ENCODE peak calls at places on chromosomes 13 and 19, in five cellular contexts. P is uterus, D is K562, R is GM12878, B is tibial artery. A is an unnamed sample.

GRCh38 chr19:1206063-1206732 is 620 bp downstream of the STK11 start:
- DNase-seq in P (no peak), D (no peak), R (no peak), B (no peak), A (no peak)

GRCh38 chr13:113252516-113252915 is 43.1 kb downstream of the CUL4A start:
- DNase-seq in P (no peak), D (no peak), R (no peak), B (no peak), A (no peak)

GRCh38 chr19:53906211-53907192 is 2.6 kb upstream of the CACNG7 start:
- DNase-seq in P (peak; percentile 26), D (peak; percentile 81), R (no peak), B (no peak), A (peak; percentile 53)

GRCh38 chr13:108662528-108662927 is 33.1 kb downstream of the MYO16 start:
- DNase-seq in P (no peak), D (no peak), R (no peak), B (no peak), A (no peak)

GRCh38 chr13:87497426-87497825 is 173.7 kb upstream of the SLITRK5 start:
- DNase-seq in P (no peak), D (no peak), R (no peak), B (no peak), A (no peak)

GRCh38 chr13:93522486-93522885 is 295.9 kb downstream of the GPC6 start:
- DNase-seq in P (no peak), D (no peak), R (no peak), B (no peak), A (no peak)

GRCh38 chr19:47613165-47614146 is 4.5 kb downstream of the BICRA start:
- DNase-seq in P (no peak), D (no peak), R (no peak), B (no peak), A (no peak)

GRCh38 chr13:52085416-52085815 is 43.5 kb downstream of the NEK5 start:
- DNase-seq in P (no peak), D (no peak), R (no peak), B (no peak), A (no peak)

GRCh38 chr19:45442927-45443461 is 19.3 kb upstream of the ERCC1 start:
- DNase-seq in P (peak; percentile 44), D (peak; percentile 59), R (no peak), B (peak; percentile 80), A (peak; percentile 68)

GRCh38 chr13:31625115-31625514 is 114.2 kb upstream of the RXFP2 start:
- DNase-seq in P (no peak), D (no peak), R (no peak), B (no peak), A (no peak)

GRCh38 chr19:17847538-17848366 is at the start of gene JAK3:
- DNase-seq in P (no peak), D (peak; percentile 78), R (peak; percentile 77), B (no peak), A (no peak)

GRCh38 chr13:49652691-49653305 is 24.5 kb downstream of the ARL11 start:
- DNase-seq in P (no peak), D (peak; percentile 52), R (no peak), B (no peak), A (peak; percentile 68)

GRCh38 chr13:77563110-77563509 is 27.6 kb downstream of the SCEL start:
- DNase-seq in P (no peak), D (no peak), R (no peak), B (no peak), A (no peak)

GRCh38 chr13:113883314-113883811 is 19.5 kb upstream of the GAS6 start:
- DNase-seq in P (no peak), D (peak; percentile 43), R (no peak), B (peak; percentile 64), A (no peak)

GRCh38 chr19:6751189-6751588 is 11.7 kb downstream of the TRIP10 start:
- DNase-seq in P (no peak), D (no peak), R (no peak), B (no peak), A (no peak)

GRCh38 chr13:97328222-97328790 is 105.7 kb upstream of the RAP2A start:
- DNase-seq in P (no peak), D (no peak), R (no peak), B (no peak), A (no peak)

GRCh38 chr19:46515879-46516350 is 20.2 kb upstream of the PNMA8B start:
- DNase-seq in P (no peak), D (peak; percentile 80), R (no peak), B (no peak), A (no peak)

GRCh38 chr13:46753137-46753536 is 43.8 kb downstream of the ESD start:
- DNase-seq in P (no peak), D (no peak), R (no peak), B (no peak), A (no peak)

GRCh38 chr13:85347251-85347650 is 452.0 kb downstream of the SLITRK6 start:
- DNase-seq in P (no peak), D (no peak), R (no peak), B (no peak), A (no peak)

GRCh38 chr19:7898967-7899366 is 4.7 kb upstream of the MAP2K7 start:
- DNase-seq in P (no peak), D (no peak), R (no peak), B (no peak), A (no peak)

GRCh38 chr19:7895565-7895964 is 7.3 kb downstream of the LRRC8E start:
- DNase-seq in P (no peak), D (no peak), R (no peak), B (no peak), A (no peak)

GRCh38 chr19:7897289-7897688 is 6.4 kb upstream of the MAP2K7 start:
- DNase-seq in P (no peak), D (no peak), R (no peak), B (no peak), A (no peak)

GRCh38 chr19:7899751-7900352 is 3.8 kb upstream of the MAP2K7 start:
- DNase-seq in P (no peak), D (no peak), R (no peak), B (no peak), A (no peak)

GRCh38 chr19:7894612-7895309 is 6.5 kb downstream of the LRRC8E start:
- DNase-seq in P (no peak), D (no peak), R (no peak), B (no peak), A (no peak)
- H3K27ac ChIP-seq in P (no peak overlapping the region), D (no peak overlapping the region), R (no peak overlapping the region), B (no peak overlapping the region), A (no peak overlapping the region)

GRCh38 chr13:26378116-26378515 is 124.2 kb downstream of the CDK8 start:
- DNase-seq in P (no peak), D (no peak), R (no peak), B (no peak), A (no peak)

GRCh38 chr13:26376430-26376829 is 122.5 kb downstream of the CDK8 start:
- DNase-seq in P (no peak), D (no peak), R (no peak), B (no peak), A (no peak)

GRCh38 chr13:26379831-26380230 is 125.9 kb downstream of the CDK8 start:
- DNase-seq in P (no peak), D (no peak), R (no peak), B (no peak), A (no peak)

GRCh38 chr13:26380930-26381329 is 127.0 kb downstream of the CDK8 start:
- DNase-seq in P (no peak), D (no peak), R (no peak), B (no peak), A (no peak)

DNA sequence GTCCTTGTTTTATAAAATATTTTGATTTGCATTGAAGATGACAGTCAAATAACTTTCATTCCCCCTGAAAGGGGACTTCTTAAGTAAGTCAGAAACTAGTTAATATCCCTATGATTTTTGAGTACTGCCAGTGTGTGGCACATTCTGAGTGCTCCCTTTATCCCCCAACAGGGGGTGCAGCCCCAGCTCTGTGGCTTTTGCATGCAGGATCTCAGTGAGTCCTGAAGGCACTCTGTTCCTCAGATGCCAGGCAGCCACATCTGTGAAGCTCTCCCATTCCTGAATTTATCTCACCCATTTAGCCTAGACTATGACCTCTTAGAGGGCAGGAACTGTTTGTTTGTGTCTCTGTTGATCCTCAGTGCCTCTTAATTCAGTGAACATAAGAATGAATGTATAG is 123.1 kb downstream of the CDK8 start:
- DNase-seq in P (no peak), D (peak; percentile 6), R (no peak), B (no peak), A (peak; percentile 60)
- TF ChIP-seq CTCF in P (no peak), D (peak; percentile 43), R (peak; percentile 31), B (peak; percentile 23), A (peak; percentile 75)

GRCh38 chr19:39557791-39558622 is 18.0 kb upstream of the EID2 start:
- DNase-seq in P (no peak), D (no peak), R (peak; percentile 41), B (no peak), A (no peak)

GRCh38 chr19:39555883-39556282 is 15.9 kb upstream of the EID2 start:
- DNase-seq in P (no peak), D (no peak), R (no peak), B (no peak), A (no peak)

GRCh38 chr19:39554701-39555311 is 14.8 kb upstream of the EID2 start:
- DNase-seq in P (no peak), D (no peak), R (no peak), B (no peak), A (no peak)

GRCh38 chr19:39563408-39563807 is 23.4 kb upstream of the EID2 start:
- DNase-seq in P (no peak), D (no peak), R (no peak), B (no peak), A (peak; percentile 28)

DNA sequence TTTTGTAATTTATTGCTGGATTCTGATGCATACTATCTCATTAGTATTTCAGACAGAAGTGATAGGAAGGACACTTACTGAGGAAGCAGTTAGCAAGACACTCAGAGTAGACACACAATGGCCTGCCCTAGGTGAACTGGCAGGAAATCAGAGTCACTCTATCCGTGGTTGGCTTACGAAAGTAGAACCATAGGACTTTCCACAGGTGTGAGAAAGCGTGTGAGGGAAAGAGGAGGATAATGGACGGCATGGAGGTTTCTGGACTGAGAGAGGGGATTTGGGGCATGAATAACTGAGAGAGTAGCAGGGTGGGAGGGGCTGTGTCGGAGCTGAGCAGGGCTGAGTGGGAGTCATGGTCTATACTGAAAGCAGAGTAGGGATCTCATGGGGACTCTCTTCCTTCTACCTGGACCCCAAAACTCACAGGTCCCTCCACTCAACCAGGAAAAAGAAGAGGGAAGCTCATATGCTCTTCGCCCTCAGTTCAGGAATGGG is 18.7 kb upstream of the EID2 start:
- DNase-seq in P (no peak), D (no peak), R (no peak), B (no peak), A (no peak)
- H3K4me3 ChIP-seq in P (no peak overlapping the region), D (no peak overlapping the region), R (peak overlapping the region; percentile 52), B (no peak overlapping the region), A (no peak overlapping the region)

GRCh38 chr13:36819064-36819810 is at the start of gene RFXAP:
- DNase-seq in P (peak; percentile 90), D (peak; percentile 92), R (peak; percentile 51), B (peak; percentile 90), A (peak; percentile 76)
- H3K27ac ChIP-seq in P (peak within 1 kb of the TSS; percentile 75), D (peak within 1 kb of the TSS; percentile 69), R (peak within 1 kb of the TSS; percentile 54), B (peak within 1 kb of the TSS; percentile 73), A (peak within 1 kb of the TSS; percentile 77)

DNA sequence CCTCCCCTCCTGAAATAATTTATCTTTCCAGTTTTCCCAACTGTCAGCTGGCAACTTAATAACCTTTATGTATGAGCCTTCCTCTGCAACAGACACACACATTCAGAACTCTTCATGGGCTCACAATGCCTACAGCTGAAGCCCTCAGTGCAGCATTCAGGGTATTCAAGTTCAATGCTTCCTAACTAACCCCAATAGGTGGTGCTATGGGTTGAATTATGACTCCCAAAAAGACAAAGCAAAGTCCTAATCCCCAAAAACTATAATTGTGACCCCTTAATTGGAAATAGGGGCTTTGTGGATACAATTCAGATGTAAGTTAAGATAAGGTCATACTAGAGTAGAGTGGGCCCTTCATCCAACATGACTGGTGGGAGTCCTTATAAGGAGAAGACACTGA is 202.2 kb downstream of the SUCLA2 start:
- DNase-seq in P (no peak), D (no peak), R (no peak), B (no peak), A (no peak)
- TF ChIP-seq CTCF in P (no peak), D (no peak), R (no peak), B (no peak), A (peak; percentile 23)